ENCODE peak calls at places on chromosomes 3 and 15, in eight cellular contexts. One of them, this sample, is unnamed.

GRCh38 chr15:69526086-69526485 is 73.5 kb downstream of the RPLP1 start:
- DNase-seq in WTC11: no peak
- DNase-seq in dorsolateral prefrontal cortex: no peak
- DNase-seq in heart right ventricle: no peak
- DNase-seq in progenitor cell of endocrine pancreas: no peak
- DNase-seq in uterus: no peak
- DNase-seq in colonic mucosa: no peak
- DNase-seq in HFF-Myc: no peak
- DNase-seq in this sample: no peak

GRCh38 chr3:136055491-136055890 is 90.0 kb downstream of the PPP2R3A start:
- DNase-seq in WTC11: no peak
- DNase-seq in dorsolateral prefrontal cortex: no peak
- DNase-seq in heart right ventricle: no peak
- DNase-seq in progenitor cell of endocrine pancreas: no peak
- DNase-seq in uterus: no peak
- DNase-seq in colonic mucosa: no peak
- DNase-seq in HFF-Myc: no peak
- DNase-seq in this sample: no peak

GRCh38 chr3:111368061-111368460 is 173.9 kb upstream of the CD96 start:
- DNase-seq in WTC11: no peak
- DNase-seq in dorsolateral prefrontal cortex: no peak
- DNase-seq in heart right ventricle: no peak
- DNase-seq in progenitor cell of endocrine pancreas: no peak
- DNase-seq in uterus: no peak
- DNase-seq in colonic mucosa: no peak
- DNase-seq in HFF-Myc: no peak
- DNase-seq in this sample: no peak

GRCh38 chr15:69719527-69719926 is 266.9 kb downstream of the RPLP1 start:
- DNase-seq in WTC11: no peak
- DNase-seq in dorsolateral prefrontal cortex: no peak
- DNase-seq in heart right ventricle: no peak
- DNase-seq in progenitor cell of endocrine pancreas: no peak
- DNase-seq in uterus: no peak
- DNase-seq in colonic mucosa: peak
- DNase-seq in HFF-Myc: no peak
- DNase-seq in this sample: no peak

GRCh38 chr15:50227076-50227475 is 38.5 kb downstream of the HDC start:
- DNase-seq in WTC11: no peak
- DNase-seq in dorsolateral prefrontal cortex: no peak
- DNase-seq in heart right ventricle: no peak
- DNase-seq in progenitor cell of endocrine pancreas: no peak
- DNase-seq in uterus: no peak
- DNase-seq in colonic mucosa: no peak
- DNase-seq in HFF-Myc: no peak
- DNase-seq in this sample: peak

GRCh38 chr3:159937561-159937960 is 51.1 kb upstream of the IL12A start:
- DNase-seq in WTC11: no peak
- DNase-seq in dorsolateral prefrontal cortex: no peak
- DNase-seq in heart right ventricle: no peak
- DNase-seq in progenitor cell of endocrine pancreas: no peak
- DNase-seq in uterus: no peak
- DNase-seq in colonic mucosa: no peak
- DNase-seq in HFF-Myc: no peak
- DNase-seq in this sample: no peak

GRCh38 chr15:49122541-49123062 is 32.8 kb downstream of the COPS2 start:
- DNase-seq in WTC11: no peak
- DNase-seq in dorsolateral prefrontal cortex: no peak
- DNase-seq in heart right ventricle: no peak
- DNase-seq in progenitor cell of endocrine pancreas: no peak
- DNase-seq in uterus: no peak
- DNase-seq in colonic mucosa: no peak
- DNase-seq in HFF-Myc: no peak
- DNase-seq in this sample: no peak

GRCh38 chr3:172096881-172097420 is 57.6 kb downstream of the FNDC3B start:
- DNase-seq in WTC11: no peak
- DNase-seq in dorsolateral prefrontal cortex: no peak
- DNase-seq in heart right ventricle: no peak
- DNase-seq in progenitor cell of endocrine pancreas: no peak
- DNase-seq in uterus: no peak
- DNase-seq in colonic mucosa: peak
- DNase-seq in HFF-Myc: no peak
- DNase-seq in this sample: no peak

GRCh38 chr15:91890614-91891013 is 37.1 kb downstream of the SLCO3A1 start:
- DNase-seq in WTC11: no peak
- DNase-seq in dorsolateral prefrontal cortex: no peak
- DNase-seq in heart right ventricle: no peak
- DNase-seq in progenitor cell of endocrine pancreas: no peak
- DNase-seq in uterus: no peak
- DNase-seq in colonic mucosa: no peak
- DNase-seq in HFF-Myc: no peak
- DNase-seq in this sample: no peak

GRCh38 chr3:111729087-111729846 is 129.8 kb upstream of the PHLDB2 start:
- DNase-seq in WTC11: no peak
- DNase-seq in dorsolateral prefrontal cortex: no peak
- DNase-seq in heart right ventricle: peak
- DNase-seq in progenitor cell of endocrine pancreas: no peak
- DNase-seq in uterus: peak
- DNase-seq in colonic mucosa: peak
- DNase-seq in HFF-Myc: no peak
- DNase-seq in this sample: no peak

GRCh38 chr15:100559330-100559729 is 30.6 kb upstream of the CERS3 start:
- DNase-seq in WTC11: no peak
- DNase-seq in dorsolateral prefrontal cortex: no peak
- DNase-seq in heart right ventricle: no peak
- DNase-seq in progenitor cell of endocrine pancreas: no peak
- DNase-seq in uterus: no peak
- DNase-seq in colonic mucosa: peak
- DNase-seq in HFF-Myc: no peak
- DNase-seq in this sample: peak

GRCh38 chr3:127431066-127431465 is 143.2 kb upstream of the PRR20G start:
- DNase-seq in WTC11: no peak
- DNase-seq in dorsolateral prefrontal cortex: no peak
- DNase-seq in heart right ventricle: no peak
- DNase-seq in progenitor cell of endocrine pancreas: no peak
- DNase-seq in uterus: no peak
- DNase-seq in colonic mucosa: no peak
- DNase-seq in HFF-Myc: no peak
- DNase-seq in this sample: no peak

GRCh38 chr3:46338840-46339239 is 15.1 kb upstream of the CCR2 start:
- DNase-seq in WTC11: no peak
- DNase-seq in dorsolateral prefrontal cortex: no peak
- DNase-seq in heart right ventricle: no peak
- DNase-seq in progenitor cell of endocrine pancreas: no peak
- DNase-seq in uterus: no peak
- DNase-seq in colonic mucosa: no peak
- DNase-seq in HFF-Myc: no peak
- DNase-seq in this sample: no peak

GRCh38 chr3:100045696-100046095 is 68.6 kb downstream of the FILIP1L start:
- DNase-seq in WTC11: peak
- DNase-seq in dorsolateral prefrontal cortex: no peak
- DNase-seq in heart right ventricle: peak
- DNase-seq in progenitor cell of endocrine pancreas: no peak
- DNase-seq in uterus: peak
- DNase-seq in colonic mucosa: peak
- DNase-seq in HFF-Myc: peak
- DNase-seq in this sample: peak

GRCh38 chr3:14144423-14145075 is 19.7 kb downstream of the TMEM43 start:
- DNase-seq in WTC11: no peak
- DNase-seq in dorsolateral prefrontal cortex: no peak
- DNase-seq in heart right ventricle: peak
- DNase-seq in progenitor cell of endocrine pancreas: no peak
- DNase-seq in uterus: peak
- DNase-seq in colonic mucosa: peak
- DNase-seq in HFF-Myc: peak
- DNase-seq in this sample: peak

GRCh38 chr15:63870403-63871209 is 36.9 kb upstream of the HERC1 start:
- DNase-seq in WTC11: peak
- DNase-seq in dorsolateral prefrontal cortex: no peak
- DNase-seq in heart right ventricle: peak
- DNase-seq in progenitor cell of endocrine pancreas: peak
- DNase-seq in uterus: no peak
- DNase-seq in colonic mucosa: no peak
- DNase-seq in HFF-Myc: peak
- DNase-seq in this sample: peak

GRCh38 chr15:86044981-86045380 is 34.7 kb upstream of the AGBL1 start:
- DNase-seq in WTC11: no peak
- DNase-seq in dorsolateral prefrontal cortex: no peak
- DNase-seq in heart right ventricle: no peak
- DNase-seq in progenitor cell of endocrine pancreas: no peak
- DNase-seq in uterus: no peak
- DNase-seq in colonic mucosa: no peak
- DNase-seq in HFF-Myc: no peak
- DNase-seq in this sample: no peak
- TF ChIP-seq CTCF in WTC11: no peak
- TF ChIP-seq CTCF in dorsolateral prefrontal cortex: no peak
- TF ChIP-seq CTCF in heart right ventricle: no peak
- TF ChIP-seq CTCF in progenitor cell of endocrine pancreas: peak
- TF ChIP-seq CTCF in uterus: no peak
- TF ChIP-seq CTCF in colonic mucosa: no peak
- TF ChIP-seq CTCF in HFF-Myc: no peak
- TF ChIP-seq CTCF in this sample: no peak

DNA sequence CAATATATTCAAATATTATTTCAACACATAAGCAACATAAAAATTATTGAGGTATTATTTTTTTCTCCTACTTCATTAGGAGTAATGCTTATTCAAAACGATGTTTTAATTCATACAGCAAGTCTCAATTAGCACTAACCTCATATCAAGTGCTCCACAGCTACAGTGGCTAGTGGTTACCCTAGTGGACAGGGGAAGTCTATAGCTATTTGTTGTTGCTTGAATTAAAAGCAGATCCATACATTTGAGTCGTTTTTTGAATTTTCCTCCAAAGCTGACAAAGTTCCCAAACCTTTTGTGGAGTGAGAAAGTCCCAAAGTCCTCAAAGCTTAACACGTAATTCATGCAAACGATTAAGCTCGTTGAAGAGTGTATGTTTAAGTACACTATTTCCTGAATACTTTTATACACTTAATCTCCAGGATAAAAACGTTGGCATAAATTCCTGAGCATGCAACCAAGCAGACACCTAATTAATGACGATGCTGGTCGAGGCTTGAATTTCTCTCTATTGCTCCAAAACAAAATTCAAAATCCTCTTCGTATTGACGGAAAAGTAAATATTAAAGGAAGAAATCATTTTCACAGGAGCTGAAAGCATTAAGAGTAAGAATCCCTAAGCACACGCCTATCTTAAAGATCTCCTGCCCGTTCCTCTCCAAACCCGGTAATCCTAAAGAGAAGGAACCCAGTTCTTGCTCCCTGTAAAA is 984 bp downstream of the VPS13C start:
- DNase-seq in WTC11: no peak
- DNase-seq in dorsolateral prefrontal cortex: no peak
- DNase-seq in heart right ventricle: no peak
- DNase-seq in progenitor cell of endocrine pancreas: no peak
- DNase-seq in uterus: no peak
- DNase-seq in colonic mucosa: no peak
- DNase-seq in HFF-Myc: no peak
- DNase-seq in this sample: no peak
- TF ChIP-seq CTCF in WTC11: no peak
- TF ChIP-seq CTCF in dorsolateral prefrontal cortex: no peak
- TF ChIP-seq CTCF in heart right ventricle: no peak
- TF ChIP-seq CTCF in progenitor cell of endocrine pancreas: peak
- TF ChIP-seq CTCF in uterus: no peak
- TF ChIP-seq CTCF in colonic mucosa: no peak
- TF ChIP-seq CTCF in HFF-Myc: no peak
- TF ChIP-seq CTCF in this sample: peak

GRCh38 chr15:89103481-89104171 is 15.4 kb downstream of the ABHD2 start:
- DNase-seq in WTC11: no peak
- DNase-seq in dorsolateral prefrontal cortex: no peak
- DNase-seq in heart right ventricle: no peak
- DNase-seq in progenitor cell of endocrine pancreas: no peak
- DNase-seq in uterus: no peak
- DNase-seq in colonic mucosa: no peak
- DNase-seq in HFF-Myc: no peak
- DNase-seq in this sample: no peak

GRCh38 chr15:89101302-89102191 is 13.3 kb downstream of the ABHD2 start:
- DNase-seq in WTC11: no peak
- DNase-seq in dorsolateral prefrontal cortex: peak
- DNase-seq in heart right ventricle: peak
- DNase-seq in progenitor cell of endocrine pancreas: no peak
- DNase-seq in uterus: peak
- DNase-seq in colonic mucosa: peak
- DNase-seq in HFF-Myc: peak
- DNase-seq in this sample: peak

GRCh38 chr15:89105147-89105546 is 16.9 kb downstream of the ABHD2 start:
- DNase-seq in WTC11: no peak
- DNase-seq in dorsolateral prefrontal cortex: no peak
- DNase-seq in heart right ventricle: no peak
- DNase-seq in progenitor cell of endocrine pancreas: no peak
- DNase-seq in uterus: no peak
- DNase-seq in colonic mucosa: no peak
- DNase-seq in HFF-Myc: peak
- DNase-seq in this sample: peak

GRCh38 chr15:89106200-89106599 is 17.9 kb downstream of the ABHD2 start:
- DNase-seq in WTC11: no peak
- DNase-seq in dorsolateral prefrontal cortex: no peak
- DNase-seq in heart right ventricle: no peak
- DNase-seq in progenitor cell of endocrine pancreas: no peak
- DNase-seq in uterus: no peak
- DNase-seq in colonic mucosa: no peak
- DNase-seq in HFF-Myc: no peak
- DNase-seq in this sample: no peak

GRCh38 chr15:89104172-89104564 is 15.9 kb downstream of the ABHD2 start:
- DNase-seq in WTC11: peak
- DNase-seq in dorsolateral prefrontal cortex: no peak
- DNase-seq in heart right ventricle: no peak
- DNase-seq in progenitor cell of endocrine pancreas: no peak
- DNase-seq in uterus: peak
- DNase-seq in colonic mucosa: no peak
- DNase-seq in HFF-Myc: no peak
- DNase-seq in this sample: no peak
- TF ChIP-seq CTCF in WTC11: no peak
- TF ChIP-seq CTCF in dorsolateral prefrontal cortex: peak
- TF ChIP-seq CTCF in heart right ventricle: no peak
- TF ChIP-seq CTCF in progenitor cell of endocrine pancreas: no peak
- TF ChIP-seq CTCF in uterus: no peak
- TF ChIP-seq CTCF in colonic mucosa: no peak
- TF ChIP-seq CTCF in HFF-Myc: no peak
- TF ChIP-seq CTCF in this sample: no peak

DNA sequence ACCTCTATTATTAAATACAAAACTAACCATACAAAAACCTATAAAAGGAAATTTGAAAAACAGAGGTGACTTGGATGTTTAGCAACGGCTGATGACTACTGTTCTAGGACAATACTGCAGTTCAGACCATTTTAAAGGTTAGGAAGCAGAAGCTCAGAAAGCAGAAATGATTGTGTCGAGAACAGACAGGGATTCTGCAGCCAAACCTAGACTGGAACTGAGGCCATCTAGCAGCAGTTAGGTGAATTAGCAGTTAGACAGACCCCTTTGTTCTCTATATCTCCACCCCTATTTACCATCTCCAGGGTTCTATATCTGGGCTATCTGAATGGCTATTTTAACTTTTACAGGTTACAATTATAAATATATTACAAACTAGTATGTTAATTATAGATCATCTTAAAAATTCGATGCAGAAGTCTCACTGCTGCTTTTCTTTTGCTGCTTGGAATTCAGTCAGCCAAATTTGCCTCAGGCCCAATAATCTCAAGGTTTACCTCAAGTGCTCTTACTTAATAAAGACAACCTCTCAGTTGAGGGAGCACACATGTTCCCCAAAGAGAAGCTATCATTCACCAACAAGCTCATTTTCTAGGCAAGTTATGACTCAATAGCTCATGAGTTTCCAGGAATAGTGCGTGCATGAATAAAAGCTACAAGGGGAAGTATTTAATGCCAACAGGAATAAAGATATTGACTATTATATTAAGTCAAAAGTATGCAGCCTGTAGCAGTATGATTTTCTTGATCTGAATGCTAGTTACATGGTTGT is 9.3 kb upstream of the IL1RAP start:
- DNase-seq in WTC11: no peak
- DNase-seq in dorsolateral prefrontal cortex: no peak
- DNase-seq in heart right ventricle: no peak
- DNase-seq in progenitor cell of endocrine pancreas: no peak
- DNase-seq in uterus: no peak
- DNase-seq in colonic mucosa: no peak
- DNase-seq in HFF-Myc: no peak
- DNase-seq in this sample: no peak
- TF ChIP-seq CTCF in WTC11: no peak
- TF ChIP-seq CTCF in dorsolateral prefrontal cortex: no peak
- TF ChIP-seq CTCF in heart right ventricle: peak
- TF ChIP-seq CTCF in progenitor cell of endocrine pancreas: peak
- TF ChIP-seq CTCF in uterus: no peak
- TF ChIP-seq CTCF in colonic mucosa: no peak
- TF ChIP-seq CTCF in HFF-Myc: no peak
- TF ChIP-seq CTCF in this sample: peak

This sample was measured in AG04450.